ENCODE peak calls at places on chromosomes 13 and 19, in five cellular contexts. O is HepG2, I is H1, R is SK-N-SH, T is K562. Q is an unnamed sample.

GRCh38 chr13:104816716-104817115 is 1718.7 kb downstream of the EFNB2 start:
- DNase-seq in T (no peak), O (no peak), R (no peak), I (no peak), Q (no peak)

GRCh38 chr13:39767791-39768564 is 112.5 kb downstream of the COG6 start:
- DNase-seq in T (no peak), O (no peak), I (no peak), R (no peak), Q (no peak)

GRCh38 chr13:35964764-35965163 is 166.4 kb downstream of the DCLK1 start:
- DNase-seq in I (no peak), O (peak; percentile 22), T (no peak), R (no peak), Q (no peak)

GRCh38 chr19:35868172-35868822 is at the start of gene APLP1:
- DNase-seq in R (peak; percentile 92), O (peak; percentile 14), I (no peak), T (peak; percentile 91), Q (no peak)

GRCh38 chr13:51318015-51318414 is 21.5 kb upstream of the SERPINE3 start:
- DNase-seq in O (no peak), I (no peak), R (no peak), T (no peak), Q (no peak)

GRCh38 chr13:49759503-49759902 is 33.0 kb downstream of the KPNA3 start:
- DNase-seq in R (no peak), T (no peak), I (no peak), O (no peak), Q (no peak)

GRCh38 chr13:25248071-25248470 is 39.2 kb downstream of the MTMR6 start:
- DNase-seq in R (no peak), I (no peak), T (no peak), O (no peak), Q (no peak)

GRCh38 chr19:7860166-7860901 is 13.9 kb downstream of the PRR36 start:
- DNase-seq in R (no peak), I (no peak), O (no peak), T (no peak), Q (no peak)

GRCh38 chr13:58085819-58086218 is 454.3 kb downstream of the PCDH17 start:
- DNase-seq in R (no peak), I (no peak), O (no peak), T (no peak), Q (no peak)

GRCh38 chr19:3233831-3234230 is 9.4 kb downstream of the CELF5 start:
- DNase-seq in R (no peak), O (no peak), I (no peak), T (no peak), Q (no peak)

GRCh38 chr13:98262307-98262706 is 85.2 kb upstream of the RNF113B start:
- DNase-seq in I (no peak), R (no peak), O (no peak), T (no peak), Q (no peak)

GRCh38 chr13:87344176-87344575 is 327.0 kb upstream of the SLITRK5 start:
- DNase-seq in T (no peak), R (no peak), I (no peak), O (no peak), Q (no peak)

GRCh38 chr13:26400545-26400944 is 146.6 kb downstream of the CDK8 start:
- DNase-seq in R (no peak), O (no peak), I (no peak), T (no peak), Q (no peak)

GRCh38 chr13:67619987-67620386 is 389.9 kb upstream of the PCDH9 start:
- DNase-seq in O (no peak), T (no peak), I (no peak), R (no peak), Q (no peak)

GRCh38 chr19:49119411-49120324 is at the start of gene PPFIA3:
- DNase-seq in O (no peak), I (no peak), T (peak; percentile 53), R (peak; percentile 72), Q (no peak)

GRCh38 chr13:76879211-76879875 is 6.9 kb downstream of the KCTD12 start:
- DNase-seq in O (no peak), R (peak; percentile 34), I (no peak), T (no peak), Q (no peak)

GRCh38 chr13:19782049-19782726 is 557 bp downstream of the PSPC1 start:
- DNase-seq in R (peak; percentile 71), O (no peak), I (no peak), T (peak; percentile 21), Q (no peak)

GRCh38 chr19:16062789-16063188 is 13.5 kb upstream of the TPM4 start:
- DNase-seq in I (no peak), R (peak; percentile 73), T (peak; percentile 75), O (no peak), Q (no peak)

GRCh38 chr19:5947435-5947834 is 30.5 kb downstream of the RANBP3 start:
- DNase-seq in O (no peak), I (no peak), T (no peak), R (no peak), Q (no peak)

GRCh38 chr13:100913143-100913542 is 238.5 kb upstream of the TMTC4 start:
- DNase-seq in R (no peak), O (no peak), I (no peak), T (no peak), Q (no peak)

GRCh38 chr13:77918391-77919261 is at the start of gene EDNRB:
- DNase-seq in T (no peak), O (no peak), R (peak; percentile 39), I (peak; percentile 29), Q (no peak)

GRCh38 chr13:51317262-51317661 is 22.2 kb upstream of the SERPINE3 start:
- DNase-seq in I (no peak), O (no peak), T (no peak), R (no peak), Q (no peak)

GRCh38 chr13:74134777-74135305 is 637 bp upstream of the KLF12 start:
- DNase-seq in R (peak; percentile 84), O (no peak), I (no peak), T (peak; percentile 11), Q (no peak)

GRCh38 chr13:38888309-38888708 is 102.3 kb downstream of the STOML3 start:
- DNase-seq in I (peak; percentile 10), T (no peak), R (no peak), O (no peak), Q (no peak)

GRCh38 chr19:17872251-17873001 is 681 bp downstream of the SLC5A5 start:
- DNase-seq in T (no peak), R (no peak), I (no peak), O (no peak), Q (no peak)

GRCh38 chr13:44199627-44200207 is 173.9 kb upstream of the SERP2 start:
- DNase-seq in I (no peak), R (no peak), O (no peak), T (no peak), Q (no peak)

GRCh38 chr19:45171211-45171623 is 6.8 kb downstream of the TRAPPC6A start:
- DNase-seq in R (no peak), I (no peak), O (no peak), T (no peak), Q (no peak)

GRCh38 chr13:30616927-30617314 is 799 bp upstream of the USPL1 start:
- DNase-seq in T (peak; percentile 30), I (peak; percentile 17), R (peak; percentile 64), O (peak; percentile 90), Q (peak; percentile 78)

GRCh38 chr13:28744091-28744536 is 25.3 kb upstream of the SLC46A3 start:
- DNase-seq in R (no peak), O (no peak), T (no peak), I (no peak), Q (no peak)

GRCh38 chr13:73158851-73159250 is 100.0 kb downstream of the KLF5 start:
- DNase-seq in T (no peak), R (no peak), O (no peak), I (no peak), Q (no peak)

GRCh38 chr13:22505489-22505888 is 675.3 kb upstream of the SGCG start:
- DNase-seq in O (no peak), I (no peak), T (no peak), R (no peak), Q (no peak)

GRCh38 chr13:20940083-20940482 is 37.5 kb upstream of the XPO4 start:
- DNase-seq in T (no peak), R (no peak), I (no peak), O (peak; percentile 83), Q (no peak)

DNA sequence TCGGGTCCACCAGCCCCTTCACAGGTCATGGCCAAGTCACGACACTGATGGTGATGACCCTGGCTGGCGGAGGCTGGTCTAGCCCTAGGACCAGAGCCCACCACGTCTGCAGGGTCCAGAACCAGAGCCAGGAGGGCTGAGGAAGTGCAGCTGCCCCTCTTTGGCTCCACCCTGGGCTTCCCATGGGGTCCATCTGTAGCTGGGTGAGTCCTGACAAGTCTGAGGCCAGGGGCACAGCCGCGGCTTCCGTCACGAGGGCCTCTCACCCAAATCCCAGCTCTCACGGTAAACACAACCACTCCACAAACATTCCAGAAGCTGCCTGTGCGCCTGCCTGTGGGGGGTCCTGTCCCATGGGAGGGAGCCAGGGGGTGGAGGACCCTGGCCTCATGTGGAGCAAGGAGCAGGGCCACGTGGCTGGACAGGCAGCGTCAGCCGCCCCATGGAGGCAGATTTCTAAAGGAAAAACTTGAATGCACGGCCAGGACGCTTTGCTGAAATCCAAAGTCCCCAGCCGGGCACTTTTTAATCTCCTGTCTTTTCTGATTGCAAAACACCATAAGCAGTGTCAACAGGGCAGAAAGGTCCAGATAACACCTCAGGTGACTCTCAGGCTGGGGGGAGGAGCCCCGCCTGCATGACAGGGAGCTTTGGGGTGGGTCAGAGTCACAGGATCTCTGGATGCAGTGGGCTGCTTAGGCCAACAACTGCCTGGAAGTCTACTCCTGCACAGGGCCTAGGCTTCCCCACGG is 29.9 kb downstream of the CEBPG start:
- DNase-seq in T (peak; percentile 29), O (peak; percentile 98), R (peak; percentile 29), I (no peak), Q (no peak)
- TF ChIP-seq JUND in T (no peak), O (peak; percentile 87), R (no peak), I (no peak), Q (no peak)

DNA sequence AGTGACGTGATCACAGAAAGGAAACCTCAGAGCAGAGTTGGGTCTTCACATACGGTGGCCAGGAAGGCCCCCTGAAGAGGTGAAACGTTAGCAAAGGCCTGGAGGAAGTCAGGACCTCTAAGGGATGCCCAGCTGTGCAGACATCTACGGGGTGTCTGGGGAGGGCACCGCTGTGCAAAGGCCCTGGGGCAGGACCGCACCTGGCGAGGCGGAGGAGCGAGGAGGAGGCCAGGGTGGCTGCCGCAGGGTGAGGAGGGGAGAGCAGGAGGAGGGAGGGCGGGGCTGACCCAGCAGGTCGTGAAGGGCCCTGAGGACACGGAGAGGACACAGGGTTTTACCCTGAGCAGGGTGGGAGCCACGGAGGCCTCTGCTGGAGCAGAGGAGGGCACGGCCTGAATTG is 11.8 kb upstream of the MADCAM1 start:
- DNase-seq in O (no peak), R (no peak), T (no peak), I (no peak), Q (no peak)
- TF ChIP-seq JUND in O (no peak), R (no peak), T (no peak), I (no peak), Q (no peak)

GRCh38 chr13:42684226-42684625 is 97.2 kb upstream of the FAM216B start:
- DNase-seq in I (no peak), O (no peak), R (no peak), T (no peak), Q (no peak)
- TF ChIP-seq JUND in I (no peak), O (no peak), R (no peak), T (no peak), Q (no peak)

GRCh38 chr19:11069451-11070009 is 19.7 kb upstream of the LDLR start:
- DNase-seq in I (no peak), O (no peak), T (no peak), R (no peak), Q (no peak)
- TF ChIP-seq JUND in I (no peak), O (no peak), T (no peak), R (no peak), Q (no peak)